ENCODE peak calls at places on chromosomes 2 and 18, in four cellular contexts. C, Z, O and E are unnamed samples.

GRCh38 chr2:162197095-162197825 is 45.2 kb upstream of the GCG start:
- DNase-seq in C (no peak), Z (no peak), O (no peak), E (no peak)

GRCh38 chr2:37654419-37654818 is 17.0 kb downstream of the CDC42EP3 start:
- DNase-seq in C (no peak), Z (no peak), O (no peak), E (no peak)

GRCh38 chr18:2515408-2515807 is 55.9 kb downstream of the METTL4 start:
- DNase-seq in C (no peak), Z (no peak), O (no peak), E (no peak)

GRCh38 chr2:180122874-180123273 is 115.8 kb upstream of the CWC22 start:
- DNase-seq in C (no peak), Z (no peak), O (no peak), E (no peak)

GRCh38 chr2:47601518-47602015 is 181.4 kb upstream of the MSH6 start:
- DNase-seq in C (no peak), Z (no peak), O (no peak), E (no peak)

GRCh38 chr2:88764141-88764849 is 72.8 kb downstream of the RPIA start:
- DNase-seq in C (no peak), Z (no peak), O (no peak), E (no peak)

GRCh38 chr18:8808001-8808400 is 102.6 kb downstream of the MTCL1 start:
- DNase-seq in C (no peak), Z (no peak), O (no peak), E (no peak)

GRCh38 chr2:191206613-191207471 is 38.4 kb upstream of the MYO1B start:
- DNase-seq in C (no peak), Z (no peak), O (no peak), E (no peak)

GRCh38 chr2:154697422-154698237 is 865 bp upstream of the KCNJ3 start:
- DNase-seq in C (no peak), Z (peak; percentile 60), O (no peak), E (peak; percentile 55)

GRCh38 chr18:60893331-60894114 is 439.7 kb upstream of the CDH20 start:
- DNase-seq in C (no peak), Z (no peak), O (no peak), E (no peak)

GRCh38 chr18:60894254-60894945 is 438.8 kb upstream of the CDH20 start:
- DNase-seq in C (no peak), Z (no peak), O (no peak), E (no peak)

GRCh38 chr18:60891936-60892335 is 441.3 kb upstream of the CDH20 start:
- DNase-seq in C (no peak), Z (no peak), O (no peak), E (no peak)

GRCh38 chr18:60892855-60893254 is 440.4 kb upstream of the CDH20 start:
- DNase-seq in C (peak; percentile 45), Z (no peak), O (no peak), E (no peak)

GRCh38 chr18:60892441-60892840 is 440.8 kb upstream of the CDH20 start:
- DNase-seq in C (no peak), Z (no peak), O (no peak), E (no peak)
- TF ChIP-seq ELF4 in C (no peak), Z (no peak), O (no peak), E (no peak)

DNA sequence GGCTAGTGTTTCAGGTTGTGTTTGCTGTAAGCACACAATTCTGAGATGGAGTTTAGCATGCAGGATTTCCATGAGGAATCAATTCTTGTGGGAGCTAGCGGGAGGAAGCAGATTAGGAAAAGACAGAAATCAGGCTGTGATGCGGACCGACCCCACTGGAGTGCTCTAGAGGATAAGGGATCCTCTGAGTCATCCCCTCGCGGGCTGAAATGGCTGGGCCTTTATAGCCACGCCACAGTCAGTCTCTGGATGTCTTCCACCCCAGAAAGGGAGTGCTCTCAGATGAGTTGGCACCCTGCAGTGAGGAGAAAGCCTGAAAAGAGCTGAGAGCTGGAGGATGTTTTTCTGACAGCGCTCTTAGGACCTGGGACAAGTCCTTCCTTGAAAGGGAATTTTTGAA is 102.4 kb downstream of the GALNT3 start:
- DNase-seq in C (no peak), Z (peak; percentile 21), O (no peak), E (peak; percentile 57)
- TF ChIP-seq ELF4 in C (no peak), Z (no peak), O (no peak), E (no peak)

GRCh38 chr2:11144077-11144723 is 11.1 kb upstream of the SLC66A3 start:
- DNase-seq in C (no peak), Z (no peak), O (no peak), E (no peak)
- TF ChIP-seq ELF4 in C (no peak), Z (no peak), O (no peak), E (no peak)

DNA sequence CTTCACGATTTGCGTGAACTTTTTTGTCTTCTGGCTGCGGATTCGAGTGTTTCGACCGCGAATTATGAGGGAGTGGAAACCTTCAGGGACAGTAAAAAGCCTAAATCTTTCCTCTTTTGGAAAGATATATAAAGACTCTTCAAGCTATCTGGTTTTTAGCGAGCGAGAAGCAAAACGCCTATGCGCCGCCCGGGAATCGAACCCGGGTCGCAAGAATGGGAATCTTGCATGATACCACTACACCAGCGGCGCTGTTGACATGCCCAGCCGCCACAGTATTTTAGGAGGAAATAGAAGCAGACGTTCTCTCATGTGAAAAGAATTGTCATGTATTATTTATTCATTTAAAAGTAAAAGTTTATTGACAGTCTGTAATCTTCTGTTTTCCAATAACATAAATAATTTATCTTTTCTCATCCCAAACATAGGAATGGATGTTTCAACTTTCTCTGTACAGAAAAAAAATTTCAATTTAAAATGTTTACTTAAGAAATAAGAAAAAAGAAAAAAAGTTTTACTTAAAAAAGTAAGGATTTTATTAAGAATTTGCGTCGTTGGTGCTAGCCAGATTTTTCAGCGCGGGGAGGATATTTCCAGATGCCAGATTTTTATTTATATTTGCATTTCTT is 496 bp upstream of the TIA1 start:
- DNase-seq in C (peak; percentile 88), Z (peak; percentile 32), O (peak; percentile 31), E (peak; percentile 91)
- TF ChIP-seq ELF4 in C (peak; percentile 70), Z (no peak), O (no peak), E (no peak)

GRCh38 chr2:8602809-8603208 is 79.0 kb upstream of the ID2 start:
- DNase-seq in C (no peak), Z (no peak), O (no peak), E (no peak)
- TF ChIP-seq ELF4 in C (no peak), Z (no peak), O (no peak), E (no peak)

GRCh38 chr2:120786559-120786960 is 50.9 kb downstream of the GLI2 start:
- DNase-seq in C (no peak), Z (no peak), O (no peak), E (no peak)
- TF ChIP-seq ELF4 in C (no peak), Z (no peak), O (no peak), E (no peak)

DNA sequence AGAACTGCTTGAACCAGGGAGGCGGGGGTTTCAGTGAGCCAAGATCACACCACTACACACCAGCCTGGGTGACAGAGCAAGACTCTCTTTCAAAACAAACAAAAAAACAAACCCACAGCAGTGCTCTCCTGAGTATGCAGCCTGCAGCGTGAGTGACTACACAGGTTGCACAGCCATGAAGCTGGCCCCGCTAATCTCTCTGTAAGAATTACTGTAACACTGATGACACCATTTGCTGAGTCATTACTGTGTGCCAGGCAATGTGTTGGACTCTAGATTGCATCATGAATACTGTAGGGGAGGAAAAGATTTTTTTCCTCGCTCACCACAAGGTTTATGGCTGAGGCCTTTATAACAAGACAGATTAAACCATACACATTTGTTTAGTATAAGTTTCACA is 118.6 kb upstream of the ATP8B1 start:
- DNase-seq in C (peak; percentile 12), Z (no peak), O (peak; percentile 11), E (no peak)
- TF ChIP-seq ELF4 in C (no peak), Z (no peak), O (no peak), E (no peak)

GRCh38 chr2:238744951-238745350 is 102.9 kb upstream of the TWIST2 start:
- DNase-seq in C (no peak), Z (no peak), O (no peak), E (no peak)
- TF ChIP-seq ELF4 in C (no peak), Z (no peak), O (no peak), E (no peak)

GRCh38 chr18:23902396-23902795 is 112.2 kb upstream of the TTC39C start:
- DNase-seq in C (no peak), Z (no peak), O (no peak), E (no peak)
- TF ChIP-seq ELF4 in C (no peak), Z (no peak), O (no peak), E (no peak)

DNA sequence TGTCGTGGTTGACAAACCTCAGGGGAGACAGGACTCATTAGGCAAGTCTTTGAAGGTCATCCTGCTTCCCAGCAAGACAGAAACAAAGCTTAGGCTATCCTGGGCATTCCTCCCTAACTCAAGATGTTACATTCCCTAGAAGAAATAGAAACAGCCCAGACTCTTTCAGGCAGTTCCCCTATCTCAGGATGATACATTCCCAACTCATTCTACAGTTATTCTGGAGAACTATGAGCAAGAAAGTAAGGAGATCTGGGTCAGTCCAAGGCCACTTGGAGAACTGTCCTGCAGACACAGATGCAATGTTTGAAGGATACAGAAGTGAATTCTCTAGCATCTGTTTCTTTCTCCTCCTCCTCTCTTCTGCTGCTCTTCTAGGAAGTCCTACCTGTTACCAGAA is 220.1 kb upstream of the NCKAP5 start:
- DNase-seq in C (no peak), Z (no peak), O (no peak), E (no peak)
- TF ChIP-seq ELF4 in C (no peak), Z (no peak), O (no peak), E (no peak)